ENCODE peak calls at places on chromosome 1, in six cellular contexts. C is kidney tubule cell, D is fibroblast of the aortic adventitia, U is PC-3, S is fibroblast of pulmonary artery, O is stromal cell of bone marrow. Q is an unnamed sample.

GRCh38 chr1:2587071-2587859 is 688 bp downstream of the PRXL2B start:
- DNase-seq in C (peak; percentile 39), D (peak; percentile 19), U (peak; percentile 35), S (peak; percentile 25), O (no peak), Q (no peak)

GRCh38 chr1:3338725-3339070 is 115.8 kb upstream of the ARHGEF16 start:
- DNase-seq in C (no peak), D (no peak), U (no peak), S (no peak), O (no peak), Q (no peak)

GRCh38 chr1:8457771-8458409 is 140.0 kb downstream of the SLC45A1 start:
- DNase-seq in C (no peak), D (no peak), U (no peak), S (no peak), O (no peak), Q (no peak)

GRCh38 chr1:150889650-150890416 is 2.9 kb downstream of the CTXND2 start:
- DNase-seq in C (no peak), D (no peak), U (no peak), S (no peak), O (no peak), Q (no peak)

GRCh38 chr1:203135636-203136305 is 8.2 kb downstream of the ADORA1 start:
- DNase-seq in C (peak; percentile 86), D (no peak), U (peak; percentile 47), S (no peak), O (no peak), Q (peak; percentile 63)

GRCh38 chr1:165364432-165365133 is 8.1 kb upstream of the LMX1A start:
- DNase-seq in C (no peak), D (peak; percentile 59), U (peak; percentile 69), S (no peak), O (peak; percentile 41), Q (no peak)

GRCh38 chr1:151398691-151399065 is 695 bp upstream of the PSMB4 start:
- DNase-seq in C (no peak), D (no peak), U (no peak), S (no peak), O (no peak), Q (no peak)

GRCh38 chr1:2807036-2807435 is 5.5 kb upstream of the TTC34 start:
- DNase-seq in C (no peak), D (no peak), U (no peak), S (no peak), O (no peak), Q (no peak)

GRCh38 chr1:178458203-178458602 is 38.6 kb downstream of the CLEC20A start:
- DNase-seq in C (no peak), D (no peak), U (no peak), S (no peak), O (no peak), Q (no peak)

GRCh38 chr1:33178836-33179439 is 2.9 kb downstream of the TRIM62 start:
- DNase-seq in C (no peak), D (no peak), U (no peak), S (no peak), O (no peak), Q (no peak)

GRCh38 chr1:118479351-118479750 is 294.3 kb upstream of the SPAG17 start:
- DNase-seq in C (peak; percentile 17), D (no peak), U (peak; percentile 8), S (no peak), O (no peak), Q (no peak)

GRCh38 chr1:17274186-17275170 is 25.6 kb downstream of the PADI3 start:
- DNase-seq in C (peak; percentile 39), D (peak; percentile 33), U (peak; percentile 65), S (peak; percentile 51), O (no peak), Q (peak; percentile 62)

GRCh38 chr1:212699839-212700596 is at the start of gene BATF3:
- DNase-seq in C (no peak), D (no peak), U (no peak), S (no peak), O (no peak), Q (no peak)

GRCh38 chr1:33094971-33095604 is 14.1 kb downstream of the AZIN2 start:
- DNase-seq in C (peak; percentile 74), D (peak; percentile 87), U (peak; percentile 88), S (peak; percentile 83), O (peak; percentile 44), Q (no peak)

GRCh38 chr1:232773752-232774151 is 31.5 kb upstream of the MAP10 start:
- DNase-seq in C (no peak), D (no peak), U (no peak), S (no peak), O (no peak), Q (no peak)

GRCh38 chr1:40162791-40163441 is 1.7 kb downstream of the RLF start:
- DNase-seq in C (peak; percentile 53), D (no peak), U (peak; percentile 29), S (no peak), O (no peak), Q (no peak)

GRCh38 chr1:204266504-204267034 is 52.8 kb upstream of the GOLT1A start:
- DNase-seq in C (peak; percentile 67), D (peak; percentile 15), U (no peak), S (no peak), O (peak; percentile 16), Q (no peak)

GRCh38 chr1:78045850-78046778 is at the start of gene GIPC2:
- DNase-seq in C (peak; percentile 44), D (no peak), U (no peak), S (peak; percentile 26), O (no peak), Q (no peak)

GRCh38 chr1:91511386-91511785 is 10.7 kb downstream of the CDC7 start:
- DNase-seq in C (peak; percentile 53), D (peak; percentile 78), U (peak; percentile 61), S (peak; percentile 74), O (peak; percentile 43), Q (no peak)

GRCh38 chr1:204263240-204263848 is 49.6 kb upstream of the GOLT1A start:
- DNase-seq in C (no peak), D (no peak), U (no peak), S (no peak), O (no peak), Q (no peak)

GRCh38 chr1:162878000-162878596 is 17.1 kb upstream of the CCDC190 start:
- DNase-seq in C (peak; percentile 77), D (peak; percentile 94), U (peak; percentile 93), S (peak; percentile 91), O (peak; percentile 65), Q (peak; percentile 53)

GRCh38 chr1:234206651-234207284 is 166.5 kb upstream of the COA6 start:
- DNase-seq in C (peak; percentile 89), D (peak; percentile 29), U (peak; percentile 99), S (peak; percentile 30), O (peak; percentile 19), Q (no peak)

GRCh38 chr1:14616997-14617396 is 18.5 kb downstream of the KAZN start:
- DNase-seq in C (no peak), D (no peak), U (peak; percentile 78), S (no peak), O (no peak), Q (no peak)

GRCh38 chr1:228171221-228171891 is 5.8 kb downstream of the IBA57 start:
- DNase-seq in C (no peak), D (no peak), U (no peak), S (no peak), O (no peak), Q (no peak)

GRCh38 chr1:243890576-243890975 is 40.5 kb upstream of the AKT3 start:
- DNase-seq in C (peak; percentile 13), D (peak; percentile 94), U (peak; percentile 61), S (peak; percentile 42), O (peak; percentile 23), Q (no peak)

GRCh38 chr1:184160942-184161698 is 109.6 kb downstream of the TSEN15 start:
- DNase-seq in C (no peak), D (peak; percentile 94), U (no peak), S (peak; percentile 89), O (peak; percentile 43), Q (no peak)

GRCh38 chr1:156781585-156782186 is 14.4 kb downstream of the PRCC start:
- DNase-seq in C (peak; percentile 77), D (peak; percentile 71), U (no peak), S (peak; percentile 60), O (peak; percentile 68), Q (no peak)

GRCh38 chr1:78210167-78210566 is 164.4 kb downstream of the GIPC2 start:
- DNase-seq in C (peak; percentile 49), D (no peak), U (peak; percentile 14), S (peak; percentile 10), O (no peak), Q (no peak)

GRCh38 chr1:228101994-228102790 is 933 bp downstream of the C1orf35 start:
- DNase-seq in C (peak; percentile 58), D (no peak), U (peak; percentile 65), S (peak; percentile 26), O (no peak), Q (no peak)

GRCh38 chr1:42777860-42778259 is 6.9 kb upstream of the TMEM269 start:
- DNase-seq in C (peak; percentile 35), D (peak; percentile 52), U (peak; percentile 48), S (peak; percentile 66), O (no peak), Q (no peak)

GRCh38 chr1:85027242-85027983 is 20.9 kb downstream of the MCOLN3 start:
- DNase-seq in C (no peak), D (peak; percentile 41), U (peak; percentile 21), S (peak; percentile 50), O (no peak), Q (no peak)

GRCh38 chr1:177346960-177347359 is 176.2 kb downstream of the BRINP2 start:
- DNase-seq in C (no peak), D (no peak), U (no peak), S (no peak), O (no peak), Q (no peak)